ENCODE peak calls at places on chromosome 3, in six cellular contexts. V is upper lobe of right lung, I is SJSA1, N is HCT116, Z is body of pancreas, T is upper lobe of left lung. C is an unnamed sample.

GRCh38 chr3:77462951-77463350 is 423.1 kb downstream of the ROBO2 start:
- DNase-seq in V (no peak), I (no peak), N (no peak), T (no peak), Z (no peak), C (no peak)

GRCh38 chr3:159260049-159260662 is 458.3 kb downstream of the MFSD1 start:
- DNase-seq in I (no peak), T (no peak), V (no peak), N (peak; percentile 45), Z (peak; percentile 55), C (peak; percentile 53)

GRCh38 chr3:99483841-99484240 is 154.6 kb upstream of the COL8A1 start:
- DNase-seq in I (no peak), T (no peak), Z (no peak), N (no peak), V (no peak), C (no peak)

GRCh38 chr3:58173029-58173669 is 37.6 kb downstream of the DNASE1L3 start:
- DNase-seq in T (no peak), I (no peak), Z (no peak), N (no peak), V (no peak), C (no peak)

GRCh38 chr3:81910244-81910852 is 148.9 kb upstream of the GBE1 start:
- DNase-seq in I (no peak), Z (peak; percentile 32), N (peak; percentile 23), V (no peak), T (no peak), C (peak; percentile 41)

GRCh38 chr3:26963356-26963742 is 340.8 kb downstream of the LRRC3B start:
- DNase-seq in T (no peak), Z (no peak), N (no peak), I (no peak), V (no peak), C (no peak)

GRCh38 chr3:130946876-130947275 is 53.0 kb downstream of the ATP2C1 start:
- DNase-seq in V (no peak), Z (no peak), T (no peak), I (no peak), N (no peak), C (no peak)

GRCh38 chr3:134933997-134934396 is 138.9 kb downstream of the EPHB1 start:
- DNase-seq in Z (no peak), N (no peak), V (no peak), T (no peak), I (no peak), C (no peak)

GRCh38 chr3:152737021-152737908 is 97.7 kb upstream of the P2RY1 start:
- DNase-seq in V (no peak), I (no peak), Z (no peak), N (peak; percentile 16), T (peak; percentile 20), C (no peak)

GRCh38 chr3:58272891-58273290 is 33.2 kb upstream of the RPP14 start:
- DNase-seq in Z (no peak), T (no peak), I (no peak), V (no peak), N (no peak), C (no peak)

GRCh38 chr3:156483426-156483825 is 71.5 kb downstream of the SSR3 start:
- DNase-seq in Z (no peak), N (peak; percentile 19), V (no peak), T (no peak), I (no peak), C (no peak)

GRCh38 chr3:70916375-70917055 is 604.1 kb upstream of the MDFIC2 start:
- DNase-seq in I (no peak), N (no peak), T (no peak), Z (no peak), V (no peak), C (no peak)

GRCh38 chr3:114363554-114364202 is 69.8 kb downstream of the TIGIT start:
- DNase-seq in V (no peak), Z (no peak), T (no peak), I (no peak), N (no peak), C (no peak)

GRCh38 chr3:175349181-175349580 is 490.0 kb downstream of the NAALADL2 start:
- DNase-seq in Z (no peak), N (no peak), V (no peak), T (no peak), I (no peak), C (no peak)

GRCh38 chr3:122929576-122930365 is 97.8 kb downstream of the SEMA5B start:
- DNase-seq in V (no peak), I (no peak), T (no peak), N (no peak), Z (no peak), C (no peak)

GRCh38 chr3:46861293-46861995 is 1.8 kb downstream of the MYL3 start:
- DNase-seq in N (no peak), T (peak; percentile 13), Z (peak; percentile 17), V (peak; percentile 53), I (no peak), C (peak; percentile 28)

GRCh38 chr3:116709479-116709878 is at the start of gene TUSC7:
- DNase-seq in V (no peak), N (no peak), Z (no peak), I (no peak), T (no peak), C (no peak)

GRCh38 chr3:197154-197855 is 742 bp downstream of the CHL1 start:
- DNase-seq in I (peak; percentile 35), N (no peak), Z (no peak), T (no peak), V (peak; percentile 63), C (no peak)

GRCh38 chr3:134427400-134428111 is 53.3 kb upstream of the AMOTL2 start:
- DNase-seq in T (no peak), Z (peak; percentile 50), V (no peak), I (peak; percentile 98), N (peak; percentile 93), C (no peak)

GRCh38 chr3:196186661-196187573 is 24.3 kb downstream of the ZDHHC19 start:
- DNase-seq in I (no peak), N (no peak), T (no peak), V (no peak), Z (no peak), C (no peak)

DNA sequence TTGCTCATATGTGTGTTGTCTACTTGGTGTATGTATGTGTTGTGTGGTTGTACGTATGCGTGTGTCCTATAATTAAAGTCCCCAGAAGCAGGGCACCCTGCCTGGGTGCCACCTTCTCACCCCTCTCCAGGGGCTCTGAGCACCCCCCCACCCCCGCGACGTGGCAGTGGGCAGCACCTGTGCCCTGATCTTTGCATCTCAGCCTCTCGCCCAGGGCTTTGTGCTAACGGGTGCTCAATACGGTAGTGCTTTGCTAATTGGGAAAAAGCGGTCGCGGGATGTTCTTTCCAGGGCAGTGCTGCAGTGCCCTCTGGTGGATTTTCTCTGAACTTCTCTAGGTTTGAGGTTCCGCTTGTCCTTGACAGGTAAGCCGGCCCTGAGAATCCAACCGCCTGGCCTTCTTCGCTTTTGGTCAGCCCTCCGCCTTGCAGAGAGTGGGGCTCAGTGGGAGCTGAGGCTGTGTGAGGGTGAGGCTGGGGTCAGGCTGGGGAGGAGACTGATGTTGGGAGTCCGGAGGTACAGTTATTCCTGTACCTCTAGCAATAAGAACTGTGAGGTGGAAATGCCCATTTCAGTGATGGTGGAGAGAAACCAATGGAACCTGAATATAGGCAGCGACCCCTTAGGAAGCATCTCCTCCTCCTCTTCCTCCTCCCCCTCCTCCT is 17.6 kb upstream of the EPHB3 start:
- DNase-seq in I (peak; percentile 69), N (peak; percentile 86), Z (peak; percentile 88), T (peak; percentile 74), V (peak; percentile 67), C (peak; percentile 87)
- H3K27me3 ChIP-seq in I (peaks cover 8% of the 10 kb centered on the region), N (no peaks in the 10 kb centered on the region), Z (no peaks in the 10 kb centered on the region), T (no peaks in the 10 kb centered on the region), V (peaks cover 19% of the 10 kb centered on the region), C (no peaks in the 10 kb centered on the region)

GRCh38 chr3:52056521-52056967 is at the start of gene DUSP7:
- DNase-seq in Z (peak; percentile 67), N (no peak), I (no peak), T (peak; percentile 78), V (peak; percentile 88), C (peak; percentile 77)
- H3K4me1 ChIP-seq in Z (peaks cover 54% of the 10 kb centered on the region), N (peaks cover 43% of the 10 kb centered on the region), I (peaks cover 49% of the 10 kb centered on the region), T (peaks cover 56% of the 10 kb centered on the region), V (peaks cover 34% of the 10 kb centered on the region), C (peaks cover 4% of the 10 kb centered on the region)

DNA sequence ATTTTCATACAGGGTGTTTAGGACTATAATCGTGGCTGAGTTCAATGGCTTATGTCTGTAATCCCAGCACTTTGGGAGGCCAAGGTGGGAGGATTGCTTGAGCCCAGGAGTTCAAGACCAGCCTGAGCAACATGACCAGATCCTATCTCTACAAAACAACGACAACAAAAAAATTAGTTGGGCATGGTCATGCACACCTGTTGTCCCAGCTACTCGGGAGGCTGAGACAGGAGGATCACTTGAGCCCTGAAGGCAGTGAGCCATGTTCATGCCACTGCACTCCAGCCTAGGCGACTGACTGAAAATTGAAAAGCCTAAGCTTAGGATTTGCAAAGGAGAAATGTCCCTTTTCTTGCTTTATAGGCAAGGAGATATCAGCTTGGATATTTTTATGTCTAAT is 1.5 kb downstream of the BRK1 start:
- DNase-seq in V (no peak), Z (no peak), N (no peak), T (no peak), I (no peak), C (no peak)
- H3K4me3 ChIP-seq in V (peak overlapping the region; percentile 86), Z (no peak overlapping the region), N (no peak overlapping the region), T (no peak overlapping the region), I (no peak overlapping the region), C (no peak overlapping the region)

DNA sequence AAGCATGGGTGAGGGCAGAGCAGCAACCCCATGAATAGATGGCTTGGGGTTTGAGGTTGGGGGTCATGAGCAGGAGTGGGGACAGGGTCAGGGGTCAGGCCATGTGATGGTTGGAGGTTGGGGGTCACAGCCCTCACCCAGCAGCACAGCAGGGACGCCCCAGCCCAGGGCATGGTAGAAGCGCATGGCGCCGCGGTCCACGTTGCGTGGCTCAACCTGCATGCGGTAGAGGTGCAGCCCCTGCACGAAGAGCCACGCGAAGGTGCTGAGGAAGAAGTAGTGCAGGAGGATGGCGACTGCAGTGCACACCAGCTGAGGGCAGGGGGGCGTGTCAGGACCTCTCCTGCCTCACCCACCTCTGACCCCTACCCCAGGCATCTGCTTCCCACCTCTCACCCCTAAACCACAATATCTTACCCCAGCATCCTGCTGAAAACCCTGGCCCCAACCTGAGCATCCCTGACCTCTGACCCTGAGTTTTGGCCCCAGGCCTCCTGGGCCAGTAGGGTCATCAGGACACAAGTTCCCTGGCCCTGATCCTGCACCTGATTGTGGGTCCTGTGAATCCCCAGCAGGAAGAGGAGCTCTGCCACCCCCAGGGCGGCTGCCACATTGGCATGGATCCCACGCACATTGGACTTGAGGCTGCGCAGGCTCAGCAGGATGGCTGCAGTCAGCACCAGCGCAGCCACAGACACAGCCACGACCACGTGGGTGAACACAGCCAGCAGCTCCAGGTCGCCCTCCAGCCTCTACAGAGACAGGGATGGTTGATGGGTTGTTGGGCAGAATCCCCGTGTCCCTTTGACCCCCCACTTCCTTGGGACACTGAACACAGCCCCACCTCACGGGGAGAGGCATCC is 9.9 kb upstream of the SLC26A6 start:
- DNase-seq in V (no peak), T (no peak), I (no peak), Z (no peak), N (no peak), C (no peak)
- H3K27me3 ChIP-seq in V (no peaks in the 10 kb centered on the region), T (no peaks in the 10 kb centered on the region), I (no peaks in the 10 kb centered on the region), Z (no peaks in the 10 kb centered on the region), N (no peaks in the 10 kb centered on the region), C (no peaks in the 10 kb centered on the region)